ENCODE peak calls at places on chromosome 2, in nine cellular contexts. One of them, this sample, is unnamed.

GRCh38 chr2:48126180-48126579 is 219.9 kb upstream of the FBXO11 start:
- DNase-seq in A549: no peak
- DNase-seq in H9: no peak
- DNase-seq in lower lobe of right lung: no peak
- DNase-seq in mesothelial cell of epicardium: no peak
- DNase-seq in heart right ventricle: no peak
- DNase-seq in fibroblast of the aortic adventitia: peak
- DNase-seq in progenitor cell of endocrine pancreas: no peak
- DNase-seq in GM10248: no peak
- DNase-seq in this sample: no peak

GRCh38 chr2:172230783-172231446 is 128.2 kb upstream of the DLX2 start:
- DNase-seq in A549: no peak
- DNase-seq in H9: peak
- DNase-seq in lower lobe of right lung: no peak
- DNase-seq in mesothelial cell of epicardium: no peak
- DNase-seq in heart right ventricle: no peak
- DNase-seq in fibroblast of the aortic adventitia: peak
- DNase-seq in progenitor cell of endocrine pancreas: no peak
- DNase-seq in GM10248: no peak
- DNase-seq in this sample: no peak

GRCh38 chr2:20676353-20677215 is 9.6 kb downstream of the GDF7 start:
- DNase-seq in A549: no peak
- DNase-seq in H9: peak
- DNase-seq in lower lobe of right lung: no peak
- DNase-seq in mesothelial cell of epicardium: no peak
- DNase-seq in heart right ventricle: no peak
- DNase-seq in fibroblast of the aortic adventitia: no peak
- DNase-seq in progenitor cell of endocrine pancreas: no peak
- DNase-seq in GM10248: no peak
- DNase-seq in this sample: no peak

GRCh38 chr2:109264595-109265328 is 135.8 kb downstream of the SH3RF3 start:
- DNase-seq in A549: no peak
- DNase-seq in H9: no peak
- DNase-seq in lower lobe of right lung: no peak
- DNase-seq in mesothelial cell of epicardium: no peak
- DNase-seq in heart right ventricle: no peak
- DNase-seq in fibroblast of the aortic adventitia: peak
- DNase-seq in progenitor cell of endocrine pancreas: no peak
- DNase-seq in GM10248: no peak
- DNase-seq in this sample: no peak

GRCh38 chr2:112627060-112628040 is 18.4 kb upstream of the SLC20A1 start:
- DNase-seq in A549: peak
- DNase-seq in H9: no peak
- DNase-seq in lower lobe of right lung: no peak
- DNase-seq in mesothelial cell of epicardium: no peak
- DNase-seq in heart right ventricle: peak
- DNase-seq in fibroblast of the aortic adventitia: peak
- DNase-seq in progenitor cell of endocrine pancreas: no peak
- DNase-seq in GM10248: no peak
- DNase-seq in this sample: no peak

GRCh38 chr2:235498556-235499305 is 4.9 kb downstream of the AGAP1 start:
- DNase-seq in A549: no peak
- DNase-seq in H9: peak
- DNase-seq in lower lobe of right lung: no peak
- DNase-seq in mesothelial cell of epicardium: no peak
- DNase-seq in heart right ventricle: no peak
- DNase-seq in fibroblast of the aortic adventitia: no peak
- DNase-seq in progenitor cell of endocrine pancreas: no peak
- DNase-seq in GM10248: no peak
- DNase-seq in this sample: no peak

GRCh38 chr2:143229952-143230351 is 100.7 kb downstream of the ARHGAP15 start:
- DNase-seq in A549: no peak
- DNase-seq in H9: peak
- DNase-seq in lower lobe of right lung: no peak
- DNase-seq in mesothelial cell of epicardium: no peak
- DNase-seq in heart right ventricle: no peak
- DNase-seq in fibroblast of the aortic adventitia: no peak
- DNase-seq in progenitor cell of endocrine pancreas: no peak
- DNase-seq in GM10248: no peak
- DNase-seq in this sample: no peak

GRCh38 chr2:189370719-189371118 is 70.6 kb upstream of the WDR75 start:
- DNase-seq in A549: no peak
- DNase-seq in H9: no peak
- DNase-seq in lower lobe of right lung: no peak
- DNase-seq in mesothelial cell of epicardium: no peak
- DNase-seq in heart right ventricle: no peak
- DNase-seq in fibroblast of the aortic adventitia: peak
- DNase-seq in progenitor cell of endocrine pancreas: no peak
- DNase-seq in GM10248: no peak
- DNase-seq in this sample: no peak

GRCh38 chr2:9832586-9832985 is 10.7 kb upstream of the TAF1B start:
- DNase-seq in A549: no peak
- DNase-seq in H9: no peak
- DNase-seq in lower lobe of right lung: no peak
- DNase-seq in mesothelial cell of epicardium: no peak
- DNase-seq in heart right ventricle: no peak
- DNase-seq in fibroblast of the aortic adventitia: peak
- DNase-seq in progenitor cell of endocrine pancreas: no peak
- DNase-seq in GM10248: no peak
- DNase-seq in this sample: no peak

GRCh38 chr2:67871696-67872320 is 191.0 kb downstream of the C1D start:
- DNase-seq in A549: no peak
- DNase-seq in H9: no peak
- DNase-seq in lower lobe of right lung: no peak
- DNase-seq in mesothelial cell of epicardium: no peak
- DNase-seq in heart right ventricle: no peak
- DNase-seq in fibroblast of the aortic adventitia: peak
- DNase-seq in progenitor cell of endocrine pancreas: no peak
- DNase-seq in GM10248: no peak
- DNase-seq in this sample: no peak

GRCh38 chr2:138475394-138475793 is 26.2 kb upstream of the SPOPL start:
- DNase-seq in A549: no peak
- DNase-seq in H9: no peak
- DNase-seq in lower lobe of right lung: no peak
- DNase-seq in mesothelial cell of epicardium: no peak
- DNase-seq in heart right ventricle: no peak
- DNase-seq in fibroblast of the aortic adventitia: no peak
- DNase-seq in progenitor cell of endocrine pancreas: no peak
- DNase-seq in GM10248: peak
- DNase-seq in this sample: no peak

GRCh38 chr2:77725045-77725444 is 202.9 kb upstream of the LRRTM4 start:
- DNase-seq in A549: no peak
- DNase-seq in H9: no peak
- DNase-seq in lower lobe of right lung: no peak
- DNase-seq in mesothelial cell of epicardium: no peak
- DNase-seq in heart right ventricle: no peak
- DNase-seq in fibroblast of the aortic adventitia: no peak
- DNase-seq in progenitor cell of endocrine pancreas: no peak
- DNase-seq in GM10248: no peak
- DNase-seq in this sample: no peak

GRCh38 chr2:186716899-186717811 is 23.3 kb downstream of the FAM171B start:
- DNase-seq in A549: no peak
- DNase-seq in H9: no peak
- DNase-seq in lower lobe of right lung: no peak
- DNase-seq in mesothelial cell of epicardium: no peak
- DNase-seq in heart right ventricle: no peak
- DNase-seq in fibroblast of the aortic adventitia: peak
- DNase-seq in progenitor cell of endocrine pancreas: no peak
- DNase-seq in GM10248: no peak
- DNase-seq in this sample: no peak

GRCh38 chr2:204023088-204023487 is 86.5 kb downstream of the ICOS start:
- DNase-seq in A549: no peak
- DNase-seq in H9: no peak
- DNase-seq in lower lobe of right lung: no peak
- DNase-seq in mesothelial cell of epicardium: no peak
- DNase-seq in heart right ventricle: no peak
- DNase-seq in fibroblast of the aortic adventitia: no peak
- DNase-seq in progenitor cell of endocrine pancreas: no peak
- DNase-seq in GM10248: no peak
- DNase-seq in this sample: no peak

GRCh38 chr2:146370821-146371220 is 1474.0 kb upstream of the ACVR2A start:
- DNase-seq in A549: no peak
- DNase-seq in H9: no peak
- DNase-seq in lower lobe of right lung: no peak
- DNase-seq in mesothelial cell of epicardium: no peak
- DNase-seq in heart right ventricle: no peak
- DNase-seq in fibroblast of the aortic adventitia: no peak
- DNase-seq in progenitor cell of endocrine pancreas: no peak
- DNase-seq in GM10248: no peak
- DNase-seq in this sample: no peak

GRCh38 chr2:127586746-127587295 is 51.3 kb downstream of the MYO7B start:
- DNase-seq in A549: no peak
- DNase-seq in H9: no peak
- DNase-seq in lower lobe of right lung: no peak
- DNase-seq in mesothelial cell of epicardium: no peak
- DNase-seq in heart right ventricle: no peak
- DNase-seq in fibroblast of the aortic adventitia: no peak
- DNase-seq in progenitor cell of endocrine pancreas: no peak
- DNase-seq in GM10248: no peak
- DNase-seq in this sample: no peak

GRCh38 chr2:16785072-16785638 is 119.5 kb upstream of the CYRIA start:
- DNase-seq in A549: no peak
- DNase-seq in H9: no peak
- DNase-seq in lower lobe of right lung: no peak
- DNase-seq in mesothelial cell of epicardium: no peak
- DNase-seq in heart right ventricle: no peak
- DNase-seq in fibroblast of the aortic adventitia: no peak
- DNase-seq in progenitor cell of endocrine pancreas: no peak
- DNase-seq in GM10248: no peak
- DNase-seq in this sample: no peak

DNA sequence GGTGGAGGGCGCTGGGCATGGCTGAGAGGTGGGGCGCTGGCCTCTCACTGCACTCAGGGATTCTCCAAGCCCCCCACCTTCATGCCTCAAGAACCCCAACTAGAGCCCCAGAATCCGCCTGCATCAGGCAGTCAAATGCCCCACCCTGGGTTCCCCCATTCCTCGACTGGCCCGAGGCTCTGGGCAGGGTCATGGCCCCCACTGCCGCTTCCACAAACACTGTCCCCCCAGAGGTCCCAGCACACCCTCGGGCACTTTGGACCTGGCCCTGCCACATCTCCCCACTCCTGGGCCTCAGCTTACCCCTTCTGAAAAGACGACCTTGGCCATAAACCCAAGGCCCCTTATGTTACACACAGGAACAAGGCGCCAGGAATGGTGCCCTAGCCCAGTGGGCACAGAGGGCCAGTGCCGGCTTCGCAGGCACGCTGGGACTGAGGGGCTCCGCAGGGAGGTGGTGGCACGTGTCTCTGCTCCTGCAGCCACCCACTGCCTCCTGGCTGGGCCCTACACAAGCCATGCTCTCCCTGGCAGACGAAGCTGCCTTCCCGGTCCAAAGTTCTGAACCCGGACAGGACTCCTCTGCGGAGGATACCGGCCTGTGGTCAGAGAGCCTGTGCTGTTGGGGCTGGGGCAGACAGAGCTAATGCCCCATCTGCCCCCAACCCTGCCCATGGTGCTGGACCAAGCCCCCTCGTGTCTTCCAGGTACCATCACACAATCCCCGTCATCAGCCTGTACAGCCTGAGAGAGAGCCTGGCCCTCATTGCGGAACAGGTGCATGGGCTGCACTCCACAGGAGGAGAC is 6.8 kb downstream of the AGXT start:
- DNase-seq in A549: no peak
- DNase-seq in H9: no peak
- DNase-seq in lower lobe of right lung: no peak
- DNase-seq in mesothelial cell of epicardium: no peak
- DNase-seq in heart right ventricle: no peak
- DNase-seq in fibroblast of the aortic adventitia: no peak
- DNase-seq in progenitor cell of endocrine pancreas: no peak
- DNase-seq in GM10248: no peak
- DNase-seq in this sample: no peak
- TF ChIP-seq CTCF in A549: no peak
- TF ChIP-seq CTCF in H9: no peak
- TF ChIP-seq CTCF in lower lobe of right lung: no peak
- TF ChIP-seq CTCF in mesothelial cell of epicardium: no peak
- TF ChIP-seq CTCF in heart right ventricle: no peak
- TF ChIP-seq CTCF in fibroblast of the aortic adventitia: no peak
- TF ChIP-seq CTCF in progenitor cell of endocrine pancreas: no peak
- TF ChIP-seq CTCF in GM10248: no peak
- TF ChIP-seq CTCF in this sample: no peak

GRCh38 chr2:237451582-237452469 is 35.2 kb upstream of the MLPH start:
- DNase-seq in A549: no peak
- DNase-seq in H9: peak
- DNase-seq in lower lobe of right lung: no peak
- DNase-seq in mesothelial cell of epicardium: no peak
- DNase-seq in heart right ventricle: peak
- DNase-seq in fibroblast of the aortic adventitia: no peak
- DNase-seq in progenitor cell of endocrine pancreas: no peak
- DNase-seq in GM10248: no peak
- DNase-seq in this sample: no peak
- TF ChIP-seq CTCF in A549: no peak
- TF ChIP-seq CTCF in H9: peak
- TF ChIP-seq CTCF in lower lobe of right lung: no peak
- TF ChIP-seq CTCF in mesothelial cell of epicardium: no peak
- TF ChIP-seq CTCF in heart right ventricle: no peak
- TF ChIP-seq CTCF in fibroblast of the aortic adventitia: no peak
- TF ChIP-seq CTCF in progenitor cell of endocrine pancreas: no peak
- TF ChIP-seq CTCF in GM10248: no peak
- TF ChIP-seq CTCF in this sample: no peak

DNA sequence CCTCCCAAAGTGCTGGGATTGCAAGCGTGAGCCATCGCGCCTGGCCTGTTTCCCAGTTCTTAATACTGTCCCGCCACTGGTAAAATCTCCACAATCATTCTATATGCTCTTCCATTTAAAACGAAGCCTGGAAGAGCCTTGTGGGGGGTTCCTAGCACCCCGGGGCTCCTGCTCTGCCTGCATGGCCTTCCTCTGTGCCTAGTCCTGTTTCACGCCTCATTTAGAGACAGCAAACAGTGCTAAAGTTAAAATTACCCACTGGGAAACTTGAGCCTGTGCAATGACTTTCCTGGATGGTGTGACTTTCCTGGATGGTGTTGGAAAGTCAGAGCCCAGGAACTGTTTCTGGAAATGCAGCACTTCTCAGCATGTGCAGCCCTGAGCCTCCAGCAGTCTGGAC is 55.0 kb downstream of the INPP5D start:
- DNase-seq in A549: no peak
- DNase-seq in H9: no peak
- DNase-seq in lower lobe of right lung: no peak
- DNase-seq in mesothelial cell of epicardium: no peak
- DNase-seq in heart right ventricle: no peak
- DNase-seq in fibroblast of the aortic adventitia: no peak
- DNase-seq in progenitor cell of endocrine pancreas: no peak
- DNase-seq in GM10248: no peak
- DNase-seq in this sample: no peak
- TF ChIP-seq CTCF in A549: no peak
- TF ChIP-seq CTCF in H9: no peak
- TF ChIP-seq CTCF in lower lobe of right lung: no peak
- TF ChIP-seq CTCF in mesothelial cell of epicardium: no peak
- TF ChIP-seq CTCF in heart right ventricle: no peak
- TF ChIP-seq CTCF in fibroblast of the aortic adventitia: no peak
- TF ChIP-seq CTCF in progenitor cell of endocrine pancreas: no peak
- TF ChIP-seq CTCF in GM10248: no peak
- TF ChIP-seq CTCF in this sample: no peak

DNA sequence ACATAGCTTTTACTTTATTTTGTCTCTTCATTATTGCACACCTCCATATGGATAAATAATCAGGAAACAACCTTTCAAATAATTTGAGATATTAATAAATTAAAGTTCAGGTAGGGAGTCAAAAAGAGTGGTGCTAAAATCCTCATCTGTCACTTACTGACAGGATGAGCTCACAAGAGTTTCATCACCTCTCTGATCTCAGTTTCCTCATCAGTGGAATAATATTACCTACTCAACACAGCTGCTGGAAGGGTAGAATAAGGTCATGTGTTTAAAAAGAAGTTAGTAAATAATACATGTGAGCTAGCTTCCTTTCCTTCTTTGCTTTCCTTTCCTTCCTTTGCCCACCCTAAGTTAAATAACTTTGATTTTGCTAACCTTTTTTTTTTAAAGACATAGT is 61.9 kb downstream of the RDH14 start:
- DNase-seq in A549: no peak
- DNase-seq in H9: no peak
- DNase-seq in lower lobe of right lung: no peak
- DNase-seq in mesothelial cell of epicardium: no peak
- DNase-seq in heart right ventricle: no peak
- DNase-seq in fibroblast of the aortic adventitia: no peak
- DNase-seq in progenitor cell of endocrine pancreas: no peak
- DNase-seq in GM10248: no peak
- DNase-seq in this sample: no peak
- TF ChIP-seq CTCF in A549: no peak
- TF ChIP-seq CTCF in H9: no peak
- TF ChIP-seq CTCF in lower lobe of right lung: no peak
- TF ChIP-seq CTCF in mesothelial cell of epicardium: no peak
- TF ChIP-seq CTCF in heart right ventricle: no peak
- TF ChIP-seq CTCF in fibroblast of the aortic adventitia: no peak
- TF ChIP-seq CTCF in progenitor cell of endocrine pancreas: no peak
- TF ChIP-seq CTCF in GM10248: no peak
- TF ChIP-seq CTCF in this sample: no peak